ENCODE peak calls at places on chromosomes 12 and 14, in nine cellular contexts. One of them, this sample, is unnamed.

GRCh38 chr14:81418057-81418790 is 18.1 kb upstream of the STON2 start:
- DNase-seq in lower lobe of right lung: no peak
- DNase-seq in HL-60: no peak
- DNase-seq in left ventricle myocardium inferior: no peak
- DNase-seq in cardiac fibroblast: no peak
- DNase-seq in keratinocyte: no peak
- DNase-seq in astrocyte of the spinal cord: no peak
- DNase-seq in sigmoid colon: no peak
- DNase-seq in AG04449: no peak
- DNase-seq in this sample: no peak

GRCh38 chr14:86673523-86673969 is 1143.6 kb downstream of the FLRT2 start:
- DNase-seq in HL-60: no peak
- DNase-seq in keratinocyte: peak; percentile 11
- DNase-seq in left ventricle myocardium inferior: no peak
- DNase-seq in sigmoid colon: no peak
- DNase-seq in cardiac fibroblast: no peak
- DNase-seq in AG04449: no peak
- DNase-seq in lower lobe of right lung: no peak
- DNase-seq in astrocyte of the spinal cord: no peak
- DNase-seq in this sample: no peak

GRCh38 chr12:70190252-70191010 is 52.8 kb upstream of the CNOT2 start:
- DNase-seq in HL-60: no peak
- DNase-seq in keratinocyte: peak; percentile 5
- DNase-seq in cardiac fibroblast: peak; percentile 56
- DNase-seq in sigmoid colon: no peak
- DNase-seq in AG04449: no peak
- DNase-seq in lower lobe of right lung: no peak
- DNase-seq in astrocyte of the spinal cord: peak; percentile 17
- DNase-seq in left ventricle myocardium inferior: no peak
- DNase-seq in this sample: no peak

GRCh38 chr12:46268349-46268616 is 560 bp downstream of the SLC38A1 start:
- DNase-seq in HL-60: no peak
- DNase-seq in astrocyte of the spinal cord: no peak
- DNase-seq in keratinocyte: no peak
- DNase-seq in lower lobe of right lung: peak; percentile 49
- DNase-seq in left ventricle myocardium inferior: no peak
- DNase-seq in cardiac fibroblast: peak; percentile 42
- DNase-seq in AG04449: no peak
- DNase-seq in sigmoid colon: no peak
- DNase-seq in this sample: peak; percentile 67

GRCh38 chr12:38159591-38160317 is 156.8 kb upstream of the ALG10B start:
- DNase-seq in AG04449: no peak
- DNase-seq in HL-60: no peak
- DNase-seq in sigmoid colon: no peak
- DNase-seq in left ventricle myocardium inferior: no peak
- DNase-seq in lower lobe of right lung: no peak
- DNase-seq in keratinocyte: no peak
- DNase-seq in cardiac fibroblast: no peak
- DNase-seq in astrocyte of the spinal cord: no peak
- DNase-seq in this sample: peak; percentile 57

GRCh38 chr12:58459191-58459590 is 461.1 kb downstream of the LRIG3 start:
- DNase-seq in left ventricle myocardium inferior: no peak
- DNase-seq in keratinocyte: no peak
- DNase-seq in astrocyte of the spinal cord: no peak
- DNase-seq in cardiac fibroblast: peak; percentile 42
- DNase-seq in sigmoid colon: no peak
- DNase-seq in HL-60: no peak
- DNase-seq in lower lobe of right lung: no peak
- DNase-seq in AG04449: no peak
- DNase-seq in this sample: no peak

GRCh38 chr14:61355892-61356325 is 34.5 kb downstream of the PRKCH start:
- DNase-seq in AG04449: no peak
- DNase-seq in keratinocyte: peak; percentile 91
- DNase-seq in cardiac fibroblast: peak; percentile 92
- DNase-seq in HL-60: peak; percentile 35
- DNase-seq in sigmoid colon: peak; percentile 70
- DNase-seq in lower lobe of right lung: peak; percentile 62
- DNase-seq in left ventricle myocardium inferior: peak; percentile 31
- DNase-seq in astrocyte of the spinal cord: peak; percentile 50
- DNase-seq in this sample: no peak

GRCh38 chr12:120798696-120799095 is 73.1 kb downstream of the ACADS start:
- DNase-seq in HL-60: no peak
- DNase-seq in AG04449: no peak
- DNase-seq in cardiac fibroblast: no peak
- DNase-seq in sigmoid colon: no peak
- DNase-seq in keratinocyte: no peak
- DNase-seq in astrocyte of the spinal cord: no peak
- DNase-seq in lower lobe of right lung: no peak
- DNase-seq in left ventricle myocardium inferior: no peak
- DNase-seq in this sample: no peak

GRCh38 chr12:49198431-49199155 is 9.7 kb upstream of the TUBA1A start:
- DNase-seq in astrocyte of the spinal cord: peak; percentile 94
- DNase-seq in AG04449: no peak
- DNase-seq in left ventricle myocardium inferior: peak; percentile 45
- DNase-seq in keratinocyte: no peak
- DNase-seq in sigmoid colon: peak; percentile 71
- DNase-seq in HL-60: no peak
- DNase-seq in lower lobe of right lung: no peak
- DNase-seq in cardiac fibroblast: peak; percentile 92
- DNase-seq in this sample: no peak

GRCh38 chr12:47725893-47726292 is 603 bp upstream of the ENDOU start:
- DNase-seq in keratinocyte: no peak
- DNase-seq in left ventricle myocardium inferior: no peak
- DNase-seq in lower lobe of right lung: no peak
- DNase-seq in HL-60: no peak
- DNase-seq in sigmoid colon: peak; percentile 19
- DNase-seq in cardiac fibroblast: peak; percentile 83
- DNase-seq in AG04449: peak; percentile 57
- DNase-seq in astrocyte of the spinal cord: peak; percentile 66
- DNase-seq in this sample: no peak

GRCh38 chr12:664075-664778 is 982 bp upstream of the NINJ2 start:
- DNase-seq in lower lobe of right lung: no peak
- DNase-seq in HL-60: no peak
- DNase-seq in AG04449: no peak
- DNase-seq in sigmoid colon: no peak
- DNase-seq in keratinocyte: no peak
- DNase-seq in left ventricle myocardium inferior: no peak
- DNase-seq in cardiac fibroblast: no peak
- DNase-seq in astrocyte of the spinal cord: no peak
- DNase-seq in this sample: no peak

GRCh38 chr12:661720-662486 is 1.3 kb downstream of the NINJ2 start:
- DNase-seq in AG04449: no peak
- DNase-seq in astrocyte of the spinal cord: no peak
- DNase-seq in sigmoid colon: no peak
- DNase-seq in HL-60: no peak
- DNase-seq in cardiac fibroblast: no peak
- DNase-seq in keratinocyte: no peak
- DNase-seq in lower lobe of right lung: no peak
- DNase-seq in left ventricle myocardium inferior: peak; percentile 46
- DNase-seq in this sample: no peak

GRCh38 chr12:663293-663871 is at the start of gene NINJ2:
- DNase-seq in lower lobe of right lung: no peak
- DNase-seq in left ventricle myocardium inferior: peak; percentile 18
- DNase-seq in sigmoid colon: no peak
- DNase-seq in astrocyte of the spinal cord: no peak
- DNase-seq in keratinocyte: no peak
- DNase-seq in AG04449: no peak
- DNase-seq in cardiac fibroblast: no peak
- DNase-seq in HL-60: no peak
- DNase-seq in this sample: no peak

GRCh38 chr12:664779-665092 is 1.5 kb upstream of the NINJ2 start:
- DNase-seq in left ventricle myocardium inferior: no peak
- DNase-seq in cardiac fibroblast: no peak
- DNase-seq in lower lobe of right lung: no peak
- DNase-seq in keratinocyte: no peak
- DNase-seq in sigmoid colon: no peak
- DNase-seq in HL-60: no peak
- DNase-seq in AG04449: no peak
- DNase-seq in astrocyte of the spinal cord: no peak
- DNase-seq in this sample: no peak

GRCh38 chr12:662541-663292 is 528 bp downstream of the NINJ2 start:
- DNase-seq in cardiac fibroblast: peak; percentile 12
- DNase-seq in AG04449: no peak
- DNase-seq in left ventricle myocardium inferior: no peak
- DNase-seq in lower lobe of right lung: no peak
- DNase-seq in astrocyte of the spinal cord: peak; percentile 23
- DNase-seq in keratinocyte: no peak
- DNase-seq in HL-60: peak; percentile 20
- DNase-seq in sigmoid colon: no peak
- DNase-seq in this sample: no peak
- H3K4me3 ChIP-seq in cardiac fibroblast: peak overlapping the region; percentile 22
- H3K4me3 ChIP-seq in AG04449: no peak overlapping the region
- H3K4me3 ChIP-seq in left ventricle myocardium inferior: peak overlapping the region; percentile 54
- H3K4me3 ChIP-seq in lower lobe of right lung: peak overlapping the region; percentile 14
- H3K4me3 ChIP-seq in astrocyte of the spinal cord: peak overlapping the region; percentile 15
- H3K4me3 ChIP-seq in keratinocyte: peak overlapping the region; percentile 10
- H3K4me3 ChIP-seq in HL-60: peak overlapping the region; percentile 2
- H3K4me3 ChIP-seq in sigmoid colon: peak overlapping the region; percentile 29
- H3K4me3 ChIP-seq in this sample: peak overlapping the region; percentile 15

GRCh38 chr12:9319044-9319841 is 111.0 kb upstream of the PZP start:
- DNase-seq in HL-60: no peak
- DNase-seq in astrocyte of the spinal cord: no peak
- DNase-seq in left ventricle myocardium inferior: no peak
- DNase-seq in keratinocyte: no peak
- DNase-seq in cardiac fibroblast: peak; percentile 11
- DNase-seq in AG04449: no peak
- DNase-seq in sigmoid colon: no peak
- DNase-seq in lower lobe of right lung: no peak
- DNase-seq in this sample: no peak
- TF ChIP-seq CTCF in HL-60: no peak
- TF ChIP-seq CTCF in astrocyte of the spinal cord: peak; percentile 42
- TF ChIP-seq CTCF in left ventricle myocardium inferior: no peak
- TF ChIP-seq CTCF in keratinocyte: no peak
- TF ChIP-seq CTCF in cardiac fibroblast: peak; percentile 49
- TF ChIP-seq CTCF in AG04449: no peak
- TF ChIP-seq CTCF in sigmoid colon: no peak
- TF ChIP-seq CTCF in lower lobe of right lung: no peak
- TF ChIP-seq CTCF in this sample: no peak

DNA sequence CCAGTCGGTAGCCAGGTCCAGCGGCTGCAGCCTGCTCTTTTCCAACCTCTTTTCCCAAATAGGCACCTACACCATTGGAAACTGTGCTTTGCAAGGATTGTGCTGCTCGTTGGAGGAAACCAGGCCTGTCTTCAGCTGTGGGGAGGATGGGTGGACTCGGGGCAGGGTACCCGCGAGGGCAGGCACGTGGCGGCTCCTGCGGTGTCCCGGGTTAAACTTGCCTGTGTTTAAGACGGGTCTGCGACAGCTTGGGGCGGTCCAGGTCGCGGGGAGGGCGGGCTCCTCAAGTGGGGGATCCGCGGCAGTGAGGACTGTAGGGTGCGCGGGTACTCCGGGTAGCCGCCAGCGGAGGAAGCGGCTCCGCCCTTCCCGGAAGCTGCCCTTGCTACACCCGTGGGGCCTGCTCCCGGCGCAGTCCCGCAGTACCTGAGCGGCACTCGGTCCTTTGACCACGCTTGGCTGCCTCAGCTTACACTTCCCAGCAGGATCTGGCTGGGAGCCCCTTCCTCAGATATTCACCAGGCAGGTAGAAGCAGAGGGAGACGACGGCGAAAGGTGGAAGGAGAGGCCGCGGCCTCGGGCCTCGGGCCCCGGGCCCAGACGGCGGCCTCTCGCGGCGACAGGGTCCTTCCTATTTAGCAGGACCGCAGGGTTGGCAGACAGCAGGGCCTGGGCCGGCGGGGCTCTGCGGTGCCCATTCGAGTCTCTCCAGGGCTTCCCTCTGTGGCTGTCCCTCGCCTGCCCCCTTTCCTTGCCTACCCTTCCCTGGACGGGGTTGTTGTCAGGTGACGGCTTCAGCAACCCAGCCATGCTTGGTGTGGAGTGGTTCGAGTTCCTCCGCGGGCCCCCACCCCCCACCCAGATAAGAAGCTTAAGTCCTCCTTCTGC is 2.9 kb downstream of the TTC6 start:
- DNase-seq in left ventricle myocardium inferior: no peak
- DNase-seq in HL-60: no peak
- DNase-seq in astrocyte of the spinal cord: no peak
- DNase-seq in lower lobe of right lung: peak; percentile 81
- DNase-seq in AG04449: no peak
- DNase-seq in cardiac fibroblast: no peak
- DNase-seq in sigmoid colon: no peak
- DNase-seq in keratinocyte: no peak
- DNase-seq in this sample: peak; percentile 90
- H3K4me3 ChIP-seq in left ventricle myocardium inferior: peak overlapping the region; percentile 43
- H3K4me3 ChIP-seq in HL-60: no peak overlapping the region
- H3K4me3 ChIP-seq in astrocyte of the spinal cord: no peak overlapping the region
- H3K4me3 ChIP-seq in lower lobe of right lung: peak overlapping the region; percentile 51
- H3K4me3 ChIP-seq in AG04449: no peak overlapping the region
- H3K4me3 ChIP-seq in cardiac fibroblast: no peak overlapping the region
- H3K4me3 ChIP-seq in sigmoid colon: peak overlapping the region; percentile 9
- H3K4me3 ChIP-seq in keratinocyte: no peak overlapping the region
- H3K4me3 ChIP-seq in this sample: peak overlapping the region; percentile 46

GRCh38 chr14:63840981-63841380 is 11.8 kb upstream of the SYNE2 start:
- DNase-seq in keratinocyte: no peak
- DNase-seq in lower lobe of right lung: peak; percentile 61
- DNase-seq in left ventricle myocardium inferior: no peak
- DNase-seq in cardiac fibroblast: peak; percentile 9
- DNase-seq in sigmoid colon: no peak
- DNase-seq in astrocyte of the spinal cord: no peak
- DNase-seq in AG04449: no peak
- DNase-seq in HL-60: no peak
- DNase-seq in this sample: peak; percentile 72
- TF ChIP-seq CTCF in keratinocyte: peak; percentile 39
- TF ChIP-seq CTCF in lower lobe of right lung: peak; percentile 36
- TF ChIP-seq CTCF in left ventricle myocardium inferior: peak; percentile 44
- TF ChIP-seq CTCF in cardiac fibroblast: peak; percentile 5
- TF ChIP-seq CTCF in sigmoid colon: no peak
- TF ChIP-seq CTCF in astrocyte of the spinal cord: no peak
- TF ChIP-seq CTCF in AG04449: no peak
- TF ChIP-seq CTCF in HL-60: no peak
- TF ChIP-seq CTCF in this sample: peak; percentile 41